ENCODE peak calls at places on chromosomes 16 and 17, in six cellular contexts. Q is activated B cell treated with CpG ODN at 0.5 μM for 24 hours, J is Caco-2, F is A549, L is mammary epithelial cell, Z is omental fat pad. P is an unnamed sample.

GRCh38 chr17:40516581-40517285 is 15.3 kb upstream of the TNS4 start:
- DNase-seq in Q (no peak), J (peak), F (peak), L (peak), Z (no peak), P (no peak)

GRCh38 chr17:70610161-70610560 is 440.8 kb downstream of the KCNJ2 start:
- DNase-seq in Q (no peak), J (no peak), F (no peak), L (no peak), Z (no peak), P (no peak)

GRCh38 chr17:55567240-55568216 is 56.3 kb upstream of the SMIM36 start:
- DNase-seq in Q (no peak), J (no peak), F (no peak), L (no peak), Z (no peak), P (no peak)

GRCh38 chr17:39634384-39634871 is 2.5 kb upstream of the STARD3 start:
- DNase-seq in Q (no peak), J (peak), F (peak), L (peak), Z (no peak), P (no peak)

GRCh38 chr16:67641779-67642708 is 2.9 kb upstream of the CARMIL2 start:
- DNase-seq in Q (no peak), J (no peak), F (no peak), L (peak), Z (no peak), P (no peak)

GRCh38 chr17:30717290-30718098 is 107.0 kb downstream of the CRLF3 start:
- DNase-seq in Q (no peak), J (no peak), F (no peak), L (no peak), Z (no peak), P (no peak)

GRCh38 chr17:79081571-79082276 is 7.1 kb downstream of the ENGASE start:
- DNase-seq in Q (no peak), J (no peak), F (no peak), L (no peak), Z (no peak), P (no peak)

GRCh38 chr16:54939537-54940278 is 9.0 kb downstream of the IRX5 start:
- DNase-seq in Q (no peak), J (no peak), F (no peak), L (no peak), Z (no peak), P (no peak)

GRCh38 chr16:15613676-15614075 is 29.3 kb downstream of the MARF1 start:
- DNase-seq in Q (no peak), J (no peak), F (no peak), L (peak), Z (no peak), P (no peak)

GRCh38 chr16:77194295-77195231 is 3.6 kb downstream of the MON1B start:
- DNase-seq in Q (no peak), J (no peak), F (no peak), L (no peak), Z (no peak), P (no peak)

GRCh38 chr17:11487469-11487868 is 110.8 kb upstream of the DNAH9 start:
- DNase-seq in Q (no peak), J (no peak), F (no peak), L (no peak), Z (no peak), P (no peak)

GRCh38 chr16:21197621-21198020 is 13.8 kb downstream of the ZP2 start:
- DNase-seq in Q (no peak), J (no peak), F (no peak), L (no peak), Z (no peak), P (no peak)

GRCh38 chr17:19386276-19386863 is 620 bp downstream of the MFAP4 start:
- DNase-seq in Q (no peak), J (no peak), F (peak), L (peak), Z (peak), P (no peak)

GRCh38 chr17:40528692-40529417 is 27.4 kb upstream of the TNS4 start:
- DNase-seq in Q (no peak), J (no peak), F (no peak), L (no peak), Z (no peak), P (no peak)

GRCh38 chr16:77885596-77886295 is 97.4 kb downstream of the VAT1L start:
- DNase-seq in Q (no peak), J (no peak), F (no peak), L (no peak), Z (no peak), P (no peak)

GRCh38 chr17:82440991-82441627 is 9.4 kb downstream of the CYBC1 start:
- DNase-seq in Q (no peak), J (no peak), F (no peak), L (no peak), Z (no peak), P (no peak)

GRCh38 chr16:9048302-9048700 is 43.1 kb upstream of the HAPSTR1 start:
- DNase-seq in Q (no peak), J (no peak), F (no peak), L (no peak), Z (no peak), P (no peak)

GRCh38 chr16:49603956-49604355 is 230.4 kb downstream of the C16orf78 start:
- DNase-seq in Q (no peak), J (no peak), F (no peak), L (no peak), Z (no peak), P (no peak)

GRCh38 chr16:54291107-54291980 is 4.8 kb upstream of the IRX3 start:
- DNase-seq in Q (no peak), J (no peak), F (no peak), L (no peak), Z (no peak), P (no peak)

GRCh38 chr16:83606486-83607030 is 201.2 kb upstream of the HSBP1 start:
- DNase-seq in Q (no peak), J (peak), F (peak), L (no peak), Z (no peak), P (no peak)

GRCh38 chr17:17177186-17177585 is 28.9 kb downstream of the PLD6 start:
- DNase-seq in Q (no peak), J (no peak), F (no peak), L (no peak), Z (no peak), P (no peak)

GRCh38 chr17:50550661-50551432 is 3.9 kb downstream of the SPATA20 start:
- DNase-seq in Q (no peak), J (peak), F (peak), L (no peak), Z (peak), P (peak)

GRCh38 chr17:31829649-31830048 is 29.4 kb downstream of the COPRS start:
- DNase-seq in Q (no peak), J (no peak), F (no peak), L (no peak), Z (no peak), P (no peak)

GRCh38 chr17:57565119-57565635 is 179.9 kb downstream of the CCDC182 start:
- DNase-seq in Q (no peak), J (no peak), F (no peak), L (no peak), Z (no peak), P (no peak)

GRCh38 chr16:81523387-81524115 is 78.9 kb downstream of the CMIP start:
- DNase-seq in Q (no peak), J (no peak), F (peak), L (peak), Z (peak), P (no peak)

GRCh38 chr17:57257213-57257873 is 1.0 kb downstream of the MSI2 start:
- DNase-seq in Q (no peak), J (no peak), F (no peak), L (no peak), Z (no peak), P (no peak)

GRCh38 chr16:29761882-29762281 is 16.1 kb upstream of the C16orf54 start:
- DNase-seq in Q (no peak), J (no peak), F (no peak), L (no peak), Z (no peak), P (no peak)

GRCh38 chr16:53372942-53373871 is 61.1 kb upstream of the RBL2 start:
- DNase-seq in Q (peak), J (peak), F (peak), L (peak), Z (no peak), P (no peak)

GRCh38 chr17:42872251-42872965 is 21.4 kb downstream of the AOC3 start:
- DNase-seq in Q (no peak), J (no peak), F (no peak), L (no peak), Z (no peak), P (no peak)

GRCh38 chr17:77497578-77497934 is 356.8 kb downstream of the SEC14L1 start:
- DNase-seq in Q (peak), J (no peak), F (no peak), L (no peak), Z (peak), P (no peak)

GRCh38 chr17:27504188-27504995 is 48.1 kb downstream of the KSR1 start:
- DNase-seq in Q (no peak), J (no peak), F (no peak), L (no peak), Z (no peak), P (no peak)

GRCh38 chr16:68992521-68992920 is 112.9 kb upstream of the HAS3 start:
- DNase-seq in Q (no peak), J (no peak), F (peak), L (peak), Z (no peak), P (no peak)

GRCh38 chr17:49691086-49691676 is 13.3 kb upstream of the SPOP start:
- DNase-seq in Q (no peak), J (no peak), F (no peak), L (no peak), Z (no peak), P (no peak)

GRCh38 chr17:42266918-42267766 is 9.0 kb downstream of the STAT5B start:
- DNase-seq in Q (no peak), J (no peak), F (peak), L (peak), Z (no peak), P (no peak)

GRCh38 chr17:34447406-34447805 is 84.4 kb upstream of the CCL1 start:
- DNase-seq in Q (no peak), J (no peak), F (no peak), L (no peak), Z (no peak), P (no peak)

GRCh38 chr17:76273923-76274558 is 8.9 kb downstream of the UBALD2 start:
- DNase-seq in Q (no peak), J (no peak), F (no peak), L (no peak), Z (no peak), P (no peak)

GRCh38 chr16:35102780-35103403 is 1643.5 kb downstream of the TP53TG3F start:
- DNase-seq in Q (no peak), J (peak), F (peak), L (no peak), Z (no peak), P (no peak)
- TF ChIP-seq CTCF in Q (no peak), J (no peak), F (no peak), L (peak), Z (no peak), P (no peak)

DNA sequence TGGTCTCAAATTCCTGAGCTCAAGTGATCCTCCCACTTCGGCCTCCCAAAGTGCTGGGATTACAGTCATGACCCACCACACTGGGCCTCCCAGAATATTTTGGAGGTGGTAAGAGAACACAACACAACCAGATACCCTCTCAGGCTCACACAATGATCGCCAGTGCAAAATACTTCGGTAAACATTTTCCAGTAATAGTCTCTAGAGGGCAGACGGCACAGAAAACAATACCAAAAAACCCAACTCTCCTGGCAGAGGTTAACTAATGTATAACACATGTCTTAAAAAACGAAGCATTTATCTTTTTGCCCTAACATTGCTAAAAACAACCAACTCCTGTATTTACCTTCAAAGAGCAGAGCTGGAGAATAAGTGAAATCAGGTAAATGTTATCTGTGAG is 10.5 kb downstream of the NUFIP2 start:
- DNase-seq in Q (no peak), J (no peak), F (no peak), L (no peak), Z (no peak), P (no peak)
- TF ChIP-seq CTCF in Q (no peak), J (no peak), F (peak), L (no peak), Z (no peak), P (peak)

GRCh38 chr17:7146115-7146514 is 31.5 kb upstream of the ASGR2 start:
- DNase-seq in Q (no peak), J (no peak), F (no peak), L (no peak), Z (no peak), P (no peak)

GRCh38 chr17:7144203-7144602 is 29.6 kb upstream of the ASGR2 start:
- DNase-seq in Q (no peak), J (no peak), F (no peak), L (no peak), Z (no peak), P (no peak)

GRCh38 chr17:7141824-7142223 is 27.2 kb upstream of the ASGR2 start:
- DNase-seq in Q (no peak), J (peak), F (no peak), L (peak), Z (no peak), P (no peak)

DNA sequence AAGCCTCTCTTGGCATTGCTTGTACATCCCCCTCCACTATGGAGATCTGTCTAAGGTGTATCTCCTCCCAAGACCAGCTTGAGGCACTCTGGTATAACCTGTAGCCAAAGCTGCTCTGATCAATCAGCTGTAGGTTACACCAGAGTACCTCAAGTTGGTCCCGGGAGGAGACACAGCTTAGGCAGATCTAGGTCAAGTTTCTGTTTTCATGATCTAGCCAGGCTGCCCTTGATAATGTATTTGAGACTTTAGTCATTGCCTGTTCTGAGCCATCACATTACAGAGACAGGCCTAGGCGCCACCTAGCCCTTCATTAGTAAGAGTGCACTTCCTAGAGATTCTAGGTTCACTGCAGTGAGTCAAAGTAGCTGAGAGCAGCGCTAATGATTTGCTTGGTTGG is 31.4 kb downstream of the ASGR1 start:
- DNase-seq in Q (no peak), J (no peak), F (no peak), L (peak), Z (no peak), P (no peak)
- TF ChIP-seq CTCF in Q (no peak), J (no peak), F (no peak), L (peak), Z (no peak), P (no peak)

GRCh38 chr17:62566996-62567578 is 60.4 kb upstream of the MRC2 start:
- DNase-seq in Q (no peak), J (no peak), F (no peak), L (no peak), Z (no peak), P (no peak)

GRCh38 chr17:62562656-62563055 is 64.8 kb upstream of the MRC2 start:
- DNase-seq in Q (no peak), J (no peak), F (peak), L (peak), Z (no peak), P (no peak)

DNA sequence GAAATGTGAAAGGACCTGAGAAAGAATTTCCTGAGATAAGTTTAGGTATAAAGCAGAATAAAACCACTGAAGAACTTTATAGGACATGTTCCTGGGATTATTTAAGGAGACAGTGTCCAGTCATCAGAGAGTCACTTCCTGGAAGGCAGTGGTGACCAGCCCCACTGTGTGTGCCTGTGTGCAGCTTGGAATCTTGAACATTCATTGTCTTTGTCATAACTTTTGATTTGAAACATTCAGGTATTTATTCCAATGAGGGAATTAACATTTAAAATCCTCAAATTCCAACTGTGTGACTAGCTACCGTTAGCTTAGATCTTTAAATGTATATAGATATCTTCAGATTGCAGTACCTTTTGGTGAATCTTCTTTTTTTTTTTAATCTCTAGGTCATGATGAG is 61.7 kb upstream of the MRC2 start:
- DNase-seq in Q (no peak), J (no peak), F (peak), L (peak), Z (no peak), P (no peak)
- TF ChIP-seq CTCF in Q (no peak), J (no peak), F (no peak), L (no peak), Z (no peak), P (no peak)